ENCODE peak calls at places on chromosomes 2 and 18, in six cellular contexts. I is activated CD4-positive, alpha-beta T cell treated with anti-CD3 and anti-CD28 coated beads, Interleukin-2, amount 10 ng/mL, durations not matched to agents 7 days and 5 days; H is HCEC 1CT; P is activated CD8-positive, alpha-beta T cell treated with anti-CD3 and anti-CD28 coated beads for 36 hours; B is HS-5; V is DMS153. M is an unnamed sample.

GRCh38 chr2:131143803-131144202 is 38.7 kb downstream of the PLEKHB2 start:
- DNase-seq in V (no peak), H (no peak), B (no peak), I (no peak), P (no peak), M (no peak)

GRCh38 chr2:55877101-55877500 is 46.5 kb downstream of the EFEMP1 start:
- DNase-seq in B (no peak), P (no peak), V (no peak), I (no peak), H (no peak), M (no peak)

GRCh38 chr2:108927936-108928659 is 60.9 kb downstream of the EDAR start:
- DNase-seq in I (peak; percentile 60), P (peak; percentile 55), B (peak; percentile 20), V (no peak), H (peak; percentile 43), M (no peak)

GRCh38 chr18:67243799-67244587 is 272.5 kb downstream of the DSEL start:
- DNase-seq in V (no peak), B (no peak), P (no peak), H (peak; percentile 38), I (no peak), M (no peak)

GRCh38 chr2:23287250-23287704 is 97.7 kb upstream of the KLHL29 start:
- DNase-seq in I (no peak), H (peak; percentile 36), B (no peak), P (no peak), V (no peak), M (no peak)

GRCh38 chr18:69259282-69259681 is 141.4 kb upstream of the DOK6 start:
- DNase-seq in B (no peak), V (no peak), I (no peak), H (no peak), P (no peak), M (no peak)

GRCh38 chr2:53515435-53516332 is 251.9 kb upstream of the CHAC2 start:
- DNase-seq in I (no peak), P (no peak), V (peak; percentile 17), H (peak; percentile 14), B (no peak), M (no peak)

GRCh38 chr18:43863180-43863579 is 585.9 kb upstream of the SYT4 start:
- DNase-seq in P (no peak), I (no peak), V (no peak), H (no peak), B (no peak), M (no peak)

GRCh38 chr2:45003586-45004568 is 5.4 kb downstream of the SIX2 start:
- DNase-seq in P (no peak), B (no peak), H (no peak), I (no peak), V (no peak), M (no peak)

GRCh38 chr2:33222309-33222708 is 254.1 kb upstream of the RASGRP3 start:
- DNase-seq in P (no peak), V (no peak), B (no peak), H (no peak), I (no peak), M (no peak)

GRCh38 chr2:85951351-85952067 is 62.7 kb upstream of the ST3GAL5 start:
- DNase-seq in B (no peak), I (no peak), P (no peak), V (no peak), H (no peak), M (no peak)

GRCh38 chr2:32647180-32647651 is 19.4 kb downstream of the TTC27 start:
- DNase-seq in I (no peak), B (peak; percentile 84), H (peak; percentile 49), V (no peak), P (no peak), M (no peak)

M was measured in NK-92 treated with Interleukin-12 subunit alpha and Interleukin-12 subunit beta, amount 100 ng/mL, for 24 hours.